ENCODE peak calls at places on chromosomes 5 and 9, in seven cellular contexts. N, D, F, W, E, M and S are unnamed samples.

GRCh38 chr5:122183098-122183794 is 53.9 kb downstream of the ZNF474 start:
- DNase-seq in D (no peak), N (peak), M (peak), W (peak), F (peak), E (no peak), S (peak)

GRCh38 chr9:83981126-83981871 is 694 bp downstream of the RMI1 start:
- DNase-seq in W (peak), M (peak), F (peak), D (peak), N (peak), E (no peak), S (peak)

GRCh38 chr5:4640793-4641192 is 499.3 kb upstream of the ADAMTS16 start:
- DNase-seq in N (peak), E (no peak), F (no peak), W (peak), D (no peak), M (no peak), S (no peak)

GRCh38 chr5:144697847-144698262 is 527.2 kb downstream of the KCTD16 start:
- DNase-seq in E (no peak), M (peak), F (peak), N (peak), W (peak), D (no peak), S (no peak)

GRCh38 chr5:13814293-13814692 is 130.2 kb downstream of the DNAH5 start:
- DNase-seq in W (peak), N (no peak), D (no peak), F (no peak), E (no peak), M (peak), S (no peak)

GRCh38 chr5:164119806-164120440 is 614.5 kb downstream of the MAT2B start:
- DNase-seq in D (no peak), E (no peak), W (peak), F (peak), N (peak), M (peak), S (no peak)

GRCh38 chr9:129840024-129840423 is 4.8 kb downstream of the USP20 start:
- DNase-seq in E (no peak), W (no peak), N (no peak), D (no peak), M (no peak), F (no peak), S (no peak)

GRCh38 chr5:72015103-72015548 is 92.1 kb upstream of the MAP1B start:
- DNase-seq in N (peak), D (peak), E (peak), W (peak), F (peak), M (peak), S (peak)

GRCh38 chr5:4987431-4987830 is 152.7 kb upstream of the ADAMTS16 start:
- DNase-seq in M (no peak), N (peak), D (no peak), W (no peak), E (no peak), F (no peak), S (no peak)

GRCh38 chr9:1941989-1942388 is 73.2 kb upstream of the SMARCA2 start:
- DNase-seq in N (no peak), F (peak), W (no peak), E (no peak), D (no peak), M (no peak), S (no peak)

GRCh38 chr5:133475986-133476385 is 136.4 kb downstream of the FSTL4 start:
- DNase-seq in E (no peak), N (no peak), F (no peak), D (no peak), M (no peak), W (peak), S (no peak)

GRCh38 chr5:141524604-141525597 is 36.0 kb downstream of the PCDHGC5 start:
- DNase-seq in D (peak), M (peak), F (peak), N (peak), W (peak), E (peak), S (peak)

GRCh38 chr9:35000535-35001284 is 11.2 kb downstream of the DNAJB5 start:
- DNase-seq in M (peak), W (peak), D (peak), N (peak), E (no peak), F (no peak), S (no peak)

GRCh38 chr9:32644698-32645097 is 9.2 kb upstream of the TAF1L start:
- DNase-seq in N (peak), W (peak), E (no peak), M (peak), F (no peak), D (no peak), S (no peak)

GRCh38 chr5:108093186-108093585 is 288.7 kb downstream of the FBXL17 start:
- DNase-seq in N (peak), E (peak), M (peak), W (no peak), D (peak), F (peak), S (no peak)

GRCh38 chr9:86135374-86135773 is 36.0 kb upstream of the GOLM1 start:
- DNase-seq in E (no peak), N (no peak), W (no peak), M (no peak), F (no peak), D (no peak), S (no peak)

GRCh38 chr5:115992848-115993350 is 30.6 kb downstream of the LVRN start:
- DNase-seq in N (no peak), D (no peak), F (no peak), E (no peak), M (no peak), W (no peak), S (no peak)

GRCh38 chr5:135207866-135208265 is 173.8 kb upstream of the PITX1 start:
- DNase-seq in F (no peak), N (no peak), E (no peak), M (no peak), D (no peak), W (no peak), S (peak)

GRCh38 chr9:110126457-110126856 is 81.5 kb downstream of the C9orf152 start:
- DNase-seq in W (no peak), M (no peak), N (no peak), E (no peak), D (no peak), F (no peak), S (no peak)

GRCh38 chr9:109520475-109521132 is 22.5 kb upstream of the PTPN3 start:
- DNase-seq in N (peak), W (peak), M (peak), D (peak), F (peak), E (peak), S (peak)

GRCh38 chr5:170511550-170511949 is 7.7 kb downstream of the KCNIP1 start:
- DNase-seq in M (no peak), D (no peak), F (no peak), N (no peak), E (no peak), W (no peak), S (no peak)

GRCh38 chr9:17660158-17660557 is 81.3 kb downstream of the SH3GL2 start:
- DNase-seq in W (no peak), F (no peak), E (no peak), M (no peak), N (no peak), D (no peak), S (no peak)

GRCh38 chr5:178333821-178334481 is 101.3 kb upstream of the PHYKPL start:
- DNase-seq in D (no peak), F (no peak), W (no peak), E (no peak), N (no peak), M (no peak), S (no peak)

DNA sequence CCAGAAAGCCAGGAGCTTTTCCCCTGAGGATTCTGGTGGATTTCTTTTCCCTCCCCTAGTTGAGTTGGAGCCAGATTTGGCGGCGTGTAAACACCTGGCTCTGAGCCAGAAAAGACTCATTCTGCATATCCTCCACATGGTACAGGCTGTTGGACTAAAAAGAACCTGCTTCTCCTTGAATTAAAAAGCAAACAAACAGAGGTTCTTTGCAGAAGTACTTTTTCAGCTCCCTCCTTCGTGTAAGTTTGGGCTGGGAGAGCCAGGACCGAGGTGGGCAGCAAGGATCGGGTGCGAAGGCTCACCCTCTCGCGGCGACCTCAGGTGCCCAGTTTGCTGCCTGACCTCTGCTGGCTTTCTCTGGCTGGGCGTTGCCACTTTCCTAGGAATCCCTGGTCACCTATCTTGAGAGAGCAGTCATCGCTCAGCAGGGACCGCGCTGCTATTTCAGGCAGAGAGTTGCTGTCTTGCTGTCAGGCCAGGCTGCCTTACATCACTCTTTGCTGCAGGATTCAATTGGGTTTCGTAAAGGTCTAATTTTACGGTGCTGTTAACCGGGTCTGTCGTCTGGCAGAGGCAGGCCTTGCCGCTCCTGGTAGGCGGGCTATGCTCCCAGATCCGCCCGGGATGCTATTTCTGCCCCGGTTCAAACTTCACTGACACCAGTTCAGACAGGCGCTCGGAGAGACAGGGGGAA is 3.2 kb downstream of the PAPPA start:
- DNase-seq in W (no peak), D (peak), M (peak), N (peak), E (no peak), F (peak), S (peak)
- H3K9ac ChIP-seq in W (no peak), D (peak), M (peak), N (peak), E (no peak), F (peak), S (no peak)

GRCh38 chr5:172770675-172771438 is at the start of gene DUSP1:
- DNase-seq in W (peak), D (peak), F (peak), N (peak), M (peak), E (peak), S (peak)
- TF ChIP-seq CTCF in W (peak), D (peak), F (no peak), N (no peak), M (no peak), E (peak), S (peak)

GRCh38 chr9:136995772-136996308 is 528 bp downstream of the CLIC3 start:
- DNase-seq in F (peak), N (peak), D (no peak), E (no peak), M (peak), W (no peak), S (no peak)

GRCh38 chr9:136996361-136997281 is at the start of gene CLIC3:
- DNase-seq in W (peak), D (peak), N (no peak), F (no peak), E (no peak), M (no peak), S (peak)

GRCh38 chr9:136994180-136994884 is 2.0 kb downstream of the CLIC3 start:
- DNase-seq in N (no peak), M (no peak), E (no peak), W (no peak), F (no peak), D (no peak), S (no peak)

GRCh38 chr9:136994885-136995224 is 1.5 kb downstream of the CLIC3 start:
- DNase-seq in N (no peak), W (no peak), F (no peak), E (no peak), M (no peak), D (no peak), S (no peak)

DNA sequence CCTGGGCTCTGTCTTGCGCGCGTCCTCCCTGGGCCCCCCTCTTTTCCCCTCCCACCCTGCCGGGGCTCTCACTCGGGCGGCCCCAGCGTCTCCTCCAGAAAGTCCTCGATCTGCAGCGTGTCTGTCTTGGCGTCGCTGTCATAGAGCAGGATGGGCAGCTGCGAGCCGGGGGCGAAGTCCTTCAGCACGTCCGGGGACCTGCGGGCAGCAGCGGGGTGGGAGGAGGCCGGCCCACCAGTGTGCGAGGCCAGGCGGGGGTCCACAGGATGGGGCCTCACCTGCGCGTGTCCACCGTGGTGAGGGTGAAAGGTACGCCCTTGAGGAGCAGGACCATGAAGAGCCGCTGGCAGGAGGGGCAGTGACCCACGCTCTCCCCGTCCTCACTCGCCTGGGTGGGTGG is 998 bp downstream of the CLIC3 start:
- DNase-seq in E (no peak), W (no peak), F (no peak), M (no peak), D (no peak), N (no peak), S (no peak)
- H3K4me3 ChIP-seq in E (no peak), W (no peak), F (no peak), M (no peak), D (no peak), N (no peak), S (no peak)

GRCh38 chr5:119063579-119064379 is 7.1 kb upstream of the DMXL1 start:
- DNase-seq in D (no peak), N (peak), W (peak), M (peak), E (no peak), F (peak), S (peak)
- H3K9ac ChIP-seq in D (no peak), N (no peak), W (no peak), M (no peak), E (no peak), F (no peak), S (no peak)

GRCh38 chr5:173627860-173628392 is 11.5 kb upstream of the BOD1 start:
- DNase-seq in E (no peak), F (no peak), N (no peak), D (no peak), W (no peak), M (no peak), S (no peak)

GRCh38 chr5:173630724-173631365 is 14.4 kb upstream of the BOD1 start:
- DNase-seq in F (no peak), D (peak), M (no peak), N (no peak), E (no peak), W (no peak), S (no peak)

GRCh38 chr5:173628501-173628900 is 12.1 kb upstream of the BOD1 start:
- DNase-seq in E (no peak), M (no peak), D (no peak), W (no peak), F (no peak), N (no peak), S (no peak)

GRCh38 chr5:173631478-173631877 is 15.0 kb upstream of the BOD1 start:
- DNase-seq in N (no peak), E (no peak), D (no peak), F (no peak), W (no peak), M (no peak), S (no peak)

DNA sequence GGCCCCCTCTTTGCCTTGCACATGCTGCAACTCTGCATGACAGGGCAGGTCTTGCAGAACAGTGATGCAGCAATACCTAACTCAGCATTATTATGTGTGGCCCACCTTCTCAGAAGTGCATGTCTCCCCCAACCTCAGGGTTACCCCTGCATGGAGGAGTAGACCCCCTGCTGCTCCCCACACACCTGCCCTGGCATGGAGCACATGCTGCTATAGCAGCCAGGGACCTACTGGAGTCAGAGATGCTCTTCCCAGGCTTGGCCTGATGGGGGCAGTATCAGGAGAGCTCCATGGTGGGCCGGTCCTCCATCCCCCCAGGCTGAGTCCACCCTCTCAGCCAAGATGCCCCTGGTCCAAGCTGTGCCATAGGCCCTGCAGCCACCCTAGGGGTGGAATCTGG is 13.2 kb upstream of the BOD1 start:
- DNase-seq in W (no peak), D (peak), E (no peak), N (no peak), F (no peak), M (no peak), S (no peak)
- TF ChIP-seq CTCF in W (peak), D (peak), E (peak), N (no peak), F (peak), M (peak), S (no peak)

GRCh38 chr9:124522121-124523098 is 15.2 kb upstream of the NR5A1 start:
- DNase-seq in M (peak), F (no peak), N (no peak), W (no peak), E (peak), D (no peak), S (no peak)
- H3K4me3 ChIP-seq in M (no peak), F (no peak), N (no peak), W (no peak), E (no peak), D (no peak), S (no peak)

DNA sequence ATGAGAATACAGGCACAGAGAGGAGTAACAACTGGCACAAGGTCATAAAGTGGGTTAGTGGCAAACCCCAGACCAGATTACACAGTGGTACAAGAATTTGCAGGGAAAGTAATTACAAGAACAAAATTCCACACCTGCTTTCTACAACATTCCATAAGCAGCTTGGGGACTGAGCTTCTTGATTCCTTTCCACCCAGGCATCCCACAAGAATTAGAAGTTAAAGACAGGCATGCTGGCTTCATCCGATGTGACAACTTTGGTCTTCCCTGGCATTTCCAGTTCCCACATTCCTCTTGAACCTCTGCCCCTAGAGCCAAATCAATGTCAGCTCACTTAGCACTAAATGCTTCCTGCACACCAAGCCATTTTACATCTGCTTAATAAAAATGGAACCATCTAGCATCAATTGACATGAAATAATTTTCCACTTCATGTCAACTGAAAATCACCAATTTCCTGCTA is 435.8 kb upstream of the PAPPA start:
- DNase-seq in F (no peak), M (peak), E (no peak), N (peak), D (no peak), W (peak), S (no peak)
- H3K9ac ChIP-seq in F (no peak), M (no peak), E (no peak), N (no peak), D (no peak), W (no peak), S (no peak)